ENCODE peak calls at places on chromosomes 13 and 19, in six cellular contexts. One of them, this sample, is unnamed.

GRCh38 chr13:48500652-48501197 is 32.2 kb downstream of the RCBTB2 start:
- DNase-seq in NCI-H1436: no peak
- DNase-seq in AG20443: peak; percentile 74
- DNase-seq in foreskin fibroblast: peak; percentile 84
- DNase-seq in sigmoid colon: no peak
- DNase-seq in activated CD8-positive, alpha-beta T cell treated with anti-CD3 and anti-CD28 coated beads for 36 hours: no peak
- DNase-seq in this sample: peak; percentile 80

GRCh38 chr19:42529248-42529764 is 1.0 kb upstream of the CEACAM1 start:
- DNase-seq in NCI-H1436: peak; percentile 69
- DNase-seq in AG20443: peak; percentile 80
- DNase-seq in foreskin fibroblast: peak; percentile 18
- DNase-seq in sigmoid colon: no peak
- DNase-seq in activated CD8-positive, alpha-beta T cell treated with anti-CD3 and anti-CD28 coated beads for 36 hours: peak; percentile 83
- DNase-seq in this sample: no peak

GRCh38 chr13:96198038-96198437 is 108.1 kb downstream of the HS6ST3 start:
- DNase-seq in NCI-H1436: no peak
- DNase-seq in AG20443: no peak
- DNase-seq in foreskin fibroblast: no peak
- DNase-seq in sigmoid colon: no peak
- DNase-seq in activated CD8-positive, alpha-beta T cell treated with anti-CD3 and anti-CD28 coated beads for 36 hours: no peak
- DNase-seq in this sample: no peak

GRCh38 chr19:42653841-42654240 is 59.1 kb upstream of the CEACAM8 start:
- DNase-seq in NCI-H1436: no peak
- DNase-seq in AG20443: no peak
- DNase-seq in foreskin fibroblast: no peak
- DNase-seq in sigmoid colon: no peak
- DNase-seq in activated CD8-positive, alpha-beta T cell treated with anti-CD3 and anti-CD28 coated beads for 36 hours: no peak
- DNase-seq in this sample: no peak

GRCh38 chr19:35436477-35437141 is 11.4 kb upstream of the FFAR2 start:
- DNase-seq in NCI-H1436: no peak
- DNase-seq in AG20443: peak; percentile 47
- DNase-seq in foreskin fibroblast: peak; percentile 14
- DNase-seq in sigmoid colon: no peak
- DNase-seq in activated CD8-positive, alpha-beta T cell treated with anti-CD3 and anti-CD28 coated beads for 36 hours: peak; percentile 60
- DNase-seq in this sample: no peak

GRCh38 chr19:44745386-44745831 is 3.1 kb upstream of the BCL3 start:
- DNase-seq in NCI-H1436: no peak
- DNase-seq in AG20443: peak; percentile 77
- DNase-seq in foreskin fibroblast: peak; percentile 81
- DNase-seq in sigmoid colon: peak; percentile 88
- DNase-seq in activated CD8-positive, alpha-beta T cell treated with anti-CD3 and anti-CD28 coated beads for 36 hours: no peak
- DNase-seq in this sample: peak; percentile 40

GRCh38 chr13:72643339-72643989 is 84.0 kb downstream of the MZT1 start:
- DNase-seq in NCI-H1436: peak; percentile 11
- DNase-seq in AG20443: peak; percentile 35
- DNase-seq in foreskin fibroblast: no peak
- DNase-seq in sigmoid colon: no peak
- DNase-seq in activated CD8-positive, alpha-beta T cell treated with anti-CD3 and anti-CD28 coated beads for 36 hours: peak; percentile 79
- DNase-seq in this sample: peak; percentile 23

GRCh38 chr13:59472134-59472533 is 691.6 kb downstream of the DIAPH3 start:
- DNase-seq in NCI-H1436: no peak
- DNase-seq in AG20443: no peak
- DNase-seq in foreskin fibroblast: no peak
- DNase-seq in sigmoid colon: no peak
- DNase-seq in activated CD8-positive, alpha-beta T cell treated with anti-CD3 and anti-CD28 coated beads for 36 hours: no peak
- DNase-seq in this sample: peak; percentile 20

GRCh38 chr13:23767806-23768205 is 121.4 kb downstream of the MIPEP start:
- DNase-seq in NCI-H1436: no peak
- DNase-seq in AG20443: no peak
- DNase-seq in foreskin fibroblast: no peak
- DNase-seq in sigmoid colon: no peak
- DNase-seq in activated CD8-positive, alpha-beta T cell treated with anti-CD3 and anti-CD28 coated beads for 36 hours: no peak
- DNase-seq in this sample: no peak

GRCh38 chr19:39403331-39404312 is 3.0 kb upstream of the ZFP36 start:
- DNase-seq in NCI-H1436: peak; percentile 74
- DNase-seq in AG20443: peak; percentile 89
- DNase-seq in foreskin fibroblast: peak; percentile 100
- DNase-seq in sigmoid colon: peak; percentile 100
- DNase-seq in activated CD8-positive, alpha-beta T cell treated with anti-CD3 and anti-CD28 coated beads for 36 hours: peak; percentile 98
- DNase-seq in this sample: peak; percentile 99

This sample was measured in HFFc6.